ENCODE peak calls at places on chromosomes 6 and 20, in ten cellular contexts. One of them, this sample, is unnamed.
A peak's percentile ranks its signal among the peaks of the same experiment; 100 is the strongest.

GRCh38 chr20:34268851-34269668 is 27.8 kb downstream of the ASIP start:
- DNase-seq in stomach: peak; percentile 31
- DNase-seq in HepG2: no peak
- DNase-seq in tibial nerve: no peak
- DNase-seq in A549: no peak
- DNase-seq in SK-N-SH: no peak
- DNase-seq in K562: no peak
- DNase-seq in transverse colon: peak; percentile 37
- DNase-seq in ovary: peak; percentile 63
- DNase-seq in GM12878: no peak
- DNase-seq in this sample: no peak

GRCh38 chr20:52999040-52999439 is 26.9 kb downstream of the TSHZ2 start:
- DNase-seq in stomach: no peak
- DNase-seq in HepG2: no peak
- DNase-seq in tibial nerve: no peak
- DNase-seq in A549: no peak
- DNase-seq in SK-N-SH: no peak
- DNase-seq in K562: no peak
- DNase-seq in transverse colon: no peak
- DNase-seq in ovary: no peak
- DNase-seq in GM12878: no peak
- DNase-seq in this sample: no peak

GRCh38 chr6:90083891-90084290 is 189.6 kb downstream of the GJA10 start:
- DNase-seq in stomach: no peak
- DNase-seq in HepG2: no peak
- DNase-seq in tibial nerve: no peak
- DNase-seq in A549: no peak
- DNase-seq in SK-N-SH: no peak
- DNase-seq in K562: peak; percentile 64
- DNase-seq in transverse colon: no peak
- DNase-seq in ovary: no peak
- DNase-seq in GM12878: peak; percentile 19
- DNase-seq in this sample: no peak

GRCh38 chr6:106167105-106167814 is 81.1 kb downstream of the PRDM1 start:
- DNase-seq in stomach: no peak
- DNase-seq in HepG2: no peak
- DNase-seq in tibial nerve: no peak
- DNase-seq in A549: no peak
- DNase-seq in SK-N-SH: no peak
- DNase-seq in K562: no peak
- DNase-seq in transverse colon: no peak
- DNase-seq in ovary: no peak
- DNase-seq in GM12878: peak; percentile 93
- DNase-seq in this sample: no peak

GRCh38 chr6:158789115-158789917 is 29.9 kb downstream of the EZR start:
- DNase-seq in stomach: peak; percentile 28
- DNase-seq in HepG2: no peak
- DNase-seq in tibial nerve: no peak
- DNase-seq in A549: no peak
- DNase-seq in SK-N-SH: no peak
- DNase-seq in K562: no peak
- DNase-seq in transverse colon: peak; percentile 47
- DNase-seq in ovary: no peak
- DNase-seq in GM12878: no peak
- DNase-seq in this sample: no peak

GRCh38 chr6:125983246-125983945 is 2.9 kb upstream of the TRMT11 start:
- DNase-seq in stomach: no peak
- DNase-seq in HepG2: no peak
- DNase-seq in tibial nerve: no peak
- DNase-seq in A549: no peak
- DNase-seq in SK-N-SH: no peak
- DNase-seq in K562: no peak
- DNase-seq in transverse colon: no peak
- DNase-seq in ovary: no peak
- DNase-seq in GM12878: no peak
- DNase-seq in this sample: no peak

GRCh38 chr20:9551808-9552550 is 37.6 kb downstream of the LAMP5 start:
- DNase-seq in stomach: no peak
- DNase-seq in HepG2: no peak
- DNase-seq in tibial nerve: no peak
- DNase-seq in A549: no peak
- DNase-seq in SK-N-SH: no peak
- DNase-seq in K562: no peak
- DNase-seq in transverse colon: no peak
- DNase-seq in ovary: no peak
- DNase-seq in GM12878: no peak
- DNase-seq in this sample: no peak

GRCh38 chr6:123997223-123997622 is 193.6 kb downstream of the NKAIN2 start:
- DNase-seq in stomach: no peak
- DNase-seq in HepG2: no peak
- DNase-seq in tibial nerve: no peak
- DNase-seq in A549: no peak
- DNase-seq in SK-N-SH: no peak
- DNase-seq in K562: no peak
- DNase-seq in transverse colon: no peak
- DNase-seq in ovary: no peak
- DNase-seq in GM12878: no peak
- DNase-seq in this sample: no peak

GRCh38 chr6:21103626-21104224 is 489.8 kb upstream of the SOX4 start:
- DNase-seq in stomach: no peak
- DNase-seq in HepG2: peak; percentile 72
- DNase-seq in tibial nerve: no peak
- DNase-seq in A549: no peak
- DNase-seq in SK-N-SH: no peak
- DNase-seq in K562: no peak
- DNase-seq in transverse colon: no peak
- DNase-seq in ovary: no peak
- DNase-seq in GM12878: no peak
- DNase-seq in this sample: no peak

GRCh38 chr6:39193201-39193791 is 36.0 kb downstream of the KCNK5 start:
- DNase-seq in stomach: no peak
- DNase-seq in HepG2: no peak
- DNase-seq in tibial nerve: no peak
- DNase-seq in A549: no peak
- DNase-seq in SK-N-SH: no peak
- DNase-seq in K562: no peak
- DNase-seq in transverse colon: no peak
- DNase-seq in ovary: no peak
- DNase-seq in GM12878: no peak
- DNase-seq in this sample: no peak

GRCh38 chr6:108120311-108120710 is 45.5 kb upstream of the NR2E1 start:
- DNase-seq in stomach: no peak
- DNase-seq in HepG2: no peak
- DNase-seq in tibial nerve: no peak
- DNase-seq in A549: no peak
- DNase-seq in SK-N-SH: no peak
- DNase-seq in K562: no peak
- DNase-seq in transverse colon: no peak
- DNase-seq in ovary: no peak
- DNase-seq in GM12878: no peak
- DNase-seq in this sample: no peak

GRCh38 chr20:47456952-47457724 is 44.5 kb upstream of the NCOA3 start:
- DNase-seq in stomach: no peak
- DNase-seq in HepG2: no peak
- DNase-seq in tibial nerve: no peak
- DNase-seq in A549: peak; percentile 79
- DNase-seq in SK-N-SH: no peak
- DNase-seq in K562: no peak
- DNase-seq in transverse colon: no peak
- DNase-seq in ovary: no peak
- DNase-seq in GM12878: no peak
- DNase-seq in this sample: no peak

GRCh38 chr20:48238781-48239180 is 453.5 kb upstream of the SULF2 start:
- DNase-seq in stomach: no peak
- DNase-seq in HepG2: no peak
- DNase-seq in tibial nerve: no peak
- DNase-seq in A549: no peak
- DNase-seq in SK-N-SH: no peak
- DNase-seq in K562: no peak
- DNase-seq in transverse colon: no peak
- DNase-seq in ovary: no peak
- DNase-seq in GM12878: no peak
- DNase-seq in this sample: peak; percentile 25

GRCh38 chr6:81790034-81790433 is 37.6 kb upstream of the TENT5A start:
- DNase-seq in stomach: no peak
- DNase-seq in HepG2: no peak
- DNase-seq in tibial nerve: no peak
- DNase-seq in A549: no peak
- DNase-seq in SK-N-SH: no peak
- DNase-seq in K562: no peak
- DNase-seq in transverse colon: no peak
- DNase-seq in ovary: no peak
- DNase-seq in GM12878: no peak
- DNase-seq in this sample: no peak
- H3K4me3 ChIP-seq in stomach: no peak overlapping the region
- H3K4me3 ChIP-seq in HepG2: no peak overlapping the region
- H3K4me3 ChIP-seq in tibial nerve: no peak overlapping the region
- H3K4me3 ChIP-seq in A549: no peak overlapping the region
- H3K4me3 ChIP-seq in SK-N-SH: no peak overlapping the region
- H3K4me3 ChIP-seq in K562: no peak overlapping the region
- H3K4me3 ChIP-seq in transverse colon: no peak overlapping the region
- H3K4me3 ChIP-seq in ovary: no peak overlapping the region
- H3K4me3 ChIP-seq in GM12878: no peak overlapping the region
- H3K4me3 ChIP-seq in this sample: no peak overlapping the region

GRCh38 chr20:19928379-19929360 is 88.5 kb upstream of the NAA20 start:
- DNase-seq in stomach: peak; percentile 71
- DNase-seq in HepG2: no peak
- DNase-seq in tibial nerve: no peak
- DNase-seq in A549: no peak
- DNase-seq in SK-N-SH: no peak
- DNase-seq in K562: no peak
- DNase-seq in transverse colon: peak; percentile 77
- DNase-seq in ovary: no peak
- DNase-seq in GM12878: no peak
- DNase-seq in this sample: no peak

GRCh38 chr20:19934792-19935491 is 82.2 kb upstream of the NAA20 start:
- DNase-seq in stomach: peak; percentile 42
- DNase-seq in HepG2: no peak
- DNase-seq in tibial nerve: peak; percentile 63
- DNase-seq in A549: peak; percentile 51
- DNase-seq in SK-N-SH: no peak
- DNase-seq in K562: no peak
- DNase-seq in transverse colon: peak; percentile 75
- DNase-seq in ovary: no peak
- DNase-seq in GM12878: no peak
- DNase-seq in this sample: no peak

GRCh38 chr20:19930461-19930860 is 86.7 kb upstream of the NAA20 start:
- DNase-seq in stomach: no peak
- DNase-seq in HepG2: no peak
- DNase-seq in tibial nerve: no peak
- DNase-seq in A549: no peak
- DNase-seq in SK-N-SH: no peak
- DNase-seq in K562: no peak
- DNase-seq in transverse colon: no peak
- DNase-seq in ovary: no peak
- DNase-seq in GM12878: no peak
- DNase-seq in this sample: no peak

GRCh38 chr20:19929749-19930148 is 87.4 kb upstream of the NAA20 start:
- DNase-seq in stomach: no peak
- DNase-seq in HepG2: no peak
- DNase-seq in tibial nerve: no peak
- DNase-seq in A549: no peak
- DNase-seq in SK-N-SH: no peak
- DNase-seq in K562: no peak
- DNase-seq in transverse colon: no peak
- DNase-seq in ovary: no peak
- DNase-seq in GM12878: no peak
- DNase-seq in this sample: no peak

GRCh38 chr20:19932170-19932667 is 84.9 kb upstream of the NAA20 start:
- DNase-seq in stomach: no peak
- DNase-seq in HepG2: no peak
- DNase-seq in tibial nerve: peak; percentile 46
- DNase-seq in A549: no peak
- DNase-seq in SK-N-SH: peak; percentile 16
- DNase-seq in K562: no peak
- DNase-seq in transverse colon: no peak
- DNase-seq in ovary: no peak
- DNase-seq in GM12878: no peak
- DNase-seq in this sample: no peak
- TF ChIP-seq CTCF in stomach: no peak
- TF ChIP-seq CTCF in HepG2: no peak
- TF ChIP-seq CTCF in tibial nerve: no peak
- TF ChIP-seq CTCF in A549: no peak
- TF ChIP-seq CTCF in SK-N-SH: peak; percentile 20
- TF ChIP-seq CTCF in K562: no peak
- TF ChIP-seq CTCF in transverse colon: no peak
- TF ChIP-seq CTCF in ovary: no peak
- TF ChIP-seq CTCF in GM12878: no peak
- TF ChIP-seq CTCF in this sample: no peak

GRCh38 chr6:129516005-129516404 is 194.0 kb downstream of the ARHGAP18 start:
- DNase-seq in stomach: no peak
- DNase-seq in HepG2: no peak
- DNase-seq in tibial nerve: no peak
- DNase-seq in A549: no peak
- DNase-seq in SK-N-SH: no peak
- DNase-seq in K562: no peak
- DNase-seq in transverse colon: no peak
- DNase-seq in ovary: no peak
- DNase-seq in GM12878: no peak
- DNase-seq in this sample: no peak
- TF ChIP-seq EP300 in stomach: no peak
- TF ChIP-seq EP300 in HepG2: no peak
- TF ChIP-seq EP300 in tibial nerve: no peak
- TF ChIP-seq EP300 in A549: no peak
- TF ChIP-seq EP300 in SK-N-SH: no peak
- TF ChIP-seq EP300 in K562: no peak
- TF ChIP-seq EP300 in transverse colon: no peak
- TF ChIP-seq EP300 in ovary: no peak
- TF ChIP-seq EP300 in GM12878: no peak
- TF ChIP-seq EP300 in this sample: no peak

GRCh38 chr6:42898891-42899361 is 16.9 kb upstream of the PTCRA start:
- DNase-seq in stomach: peak; percentile 76
- DNase-seq in HepG2: peak; percentile 74
- DNase-seq in tibial nerve: peak; percentile 90
- DNase-seq in A549: no peak
- DNase-seq in SK-N-SH: peak; percentile 36
- DNase-seq in K562: peak; percentile 61
- DNase-seq in transverse colon: peak; percentile 71
- DNase-seq in ovary: peak; percentile 58
- DNase-seq in GM12878: no peak
- DNase-seq in this sample: no peak

GRCh38 chr6:42904467-42904866 is 11.4 kb upstream of the PTCRA start:
- DNase-seq in stomach: no peak
- DNase-seq in HepG2: no peak
- DNase-seq in tibial nerve: no peak
- DNase-seq in A549: no peak
- DNase-seq in SK-N-SH: no peak
- DNase-seq in K562: no peak
- DNase-seq in transverse colon: no peak
- DNase-seq in ovary: no peak
- DNase-seq in GM12878: no peak
- DNase-seq in this sample: no peak

GRCh38 chr6:42899871-42900270 is 16.0 kb upstream of the PTCRA start:
- DNase-seq in stomach: no peak
- DNase-seq in HepG2: no peak
- DNase-seq in tibial nerve: no peak
- DNase-seq in A549: no peak
- DNase-seq in SK-N-SH: no peak
- DNase-seq in K562: no peak
- DNase-seq in transverse colon: no peak
- DNase-seq in ovary: no peak
- DNase-seq in GM12878: no peak
- DNase-seq in this sample: no peak

GRCh38 chr6:42896178-42896719 is 16.8 kb downstream of the RPL7L1 start:
- DNase-seq in stomach: no peak
- DNase-seq in HepG2: no peak
- DNase-seq in tibial nerve: no peak
- DNase-seq in A549: no peak
- DNase-seq in SK-N-SH: no peak
- DNase-seq in K562: no peak
- DNase-seq in transverse colon: no peak
- DNase-seq in ovary: no peak
- DNase-seq in GM12878: no peak
- DNase-seq in this sample: no peak

GRCh38 chr6:42901538-42901957 is 14.3 kb upstream of the PTCRA start:
- DNase-seq in stomach: peak; percentile 88
- DNase-seq in HepG2: peak; percentile 92
- DNase-seq in tibial nerve: peak; percentile 92
- DNase-seq in A549: peak; percentile 41
- DNase-seq in SK-N-SH: peak; percentile 72
- DNase-seq in K562: peak; percentile 80
- DNase-seq in transverse colon: peak; percentile 76
- DNase-seq in ovary: peak; percentile 75
- DNase-seq in GM12878: peak; percentile 54
- DNase-seq in this sample: no peak
- H3K4me3 ChIP-seq in stomach: no peak overlapping the region
- H3K4me3 ChIP-seq in HepG2: peak overlapping the region; percentile 48
- H3K4me3 ChIP-seq in tibial nerve: no peak overlapping the region
- H3K4me3 ChIP-seq in A549: no peak overlapping the region
- H3K4me3 ChIP-seq in SK-N-SH: peak overlapping the region; percentile 20
- H3K4me3 ChIP-seq in K562: no peak overlapping the region
- H3K4me3 ChIP-seq in transverse colon: no peak overlapping the region
- H3K4me3 ChIP-seq in ovary: no peak overlapping the region
- H3K4me3 ChIP-seq in GM12878: no peak overlapping the region
- H3K4me3 ChIP-seq in this sample: no peak overlapping the region

This sample was measured in suprapubic skin.